ENCODE peak calls at places on chromosomes 16 and 17, in five cellular contexts. U is smooth muscle cell of the brain vasculature, V is NCI-H1436, P is COLO829, L is stomach. O is an unnamed sample.

GRCh38 chr17:15398291-15398690 is 56.9 kb upstream of the TEKT3 start:
- DNase-seq in V (no peak), P (peak; percentile 56), U (no peak), L (no peak), O (no peak)

GRCh38 chr16:52528393-52529080 is 18.4 kb downstream of the TOX3 start:
- DNase-seq in V (no peak), P (no peak), U (no peak), L (peak; percentile 86), O (no peak)

GRCh38 chr17:68089881-68090280 is 54.3 kb downstream of the KPNA2 start:
- DNase-seq in L (peak; percentile 64), P (peak; percentile 21), U (no peak), V (no peak), O (no peak)

GRCh38 chr17:3167574-3167973 is 29.7 kb upstream of the OR1A2 start:
- DNase-seq in U (no peak), L (no peak), V (no peak), P (no peak), O (no peak)

GRCh38 chr16:58125781-58126335 is 3.3 kb downstream of the CFAP20 start:
- DNase-seq in L (no peak), V (no peak), P (no peak), U (no peak), O (no peak)

GRCh38 chr17:50620848-50621247 is 13.8 kb upstream of the ABCC3 start:
- DNase-seq in U (no peak), P (no peak), V (no peak), L (no peak), O (no peak)

GRCh38 chr16:81639931-81640680 is 139.0 kb upstream of the PLCG2 start:
- DNase-seq in V (no peak), U (no peak), P (no peak), L (no peak), O (no peak)

GRCh38 chr16:84851192-84852127 is 31.7 kb downstream of the CRISPLD2 start:
- DNase-seq in V (no peak), U (no peak), L (peak; percentile 37), P (no peak), O (no peak)

GRCh38 chr16:4373909-4374742 is 2.5 kb downstream of the VASN start:
- DNase-seq in L (peak; percentile 83), V (no peak), U (no peak), P (peak; percentile 29), O (no peak)

GRCh38 chr16:48366165-48367093 is 18.8 kb downstream of the SIAH1 start:
- DNase-seq in U (no peak), P (no peak), V (peak; percentile 51), L (peak; percentile 53), O (peak; percentile 9)

GRCh38 chr17:43707184-43707583 is 45.5 kb upstream of the MEOX1 start:
- DNase-seq in L (no peak), U (no peak), P (no peak), V (no peak), O (no peak)

GRCh38 chr17:75518201-75518600 is 1.9 kb downstream of the TSEN54 start:
- DNase-seq in L (no peak), P (no peak), V (no peak), U (no peak), O (no peak)

GRCh38 chr17:75352079-75352569 is 53.4 kb downstream of the GRB2 start:
- DNase-seq in P (no peak), U (no peak), V (no peak), L (peak; percentile 52), O (no peak)

GRCh38 chr16:24853830-24854229 is 8.1 kb downstream of the SLC5A11 start:
- DNase-seq in U (no peak), P (no peak), V (no peak), L (no peak), O (no peak)

GRCh38 chr17:77323413-77324171 is 182.8 kb downstream of the SEC14L1 start:
- DNase-seq in U (no peak), L (peak; percentile 38), V (no peak), P (no peak), O (no peak)

GRCh38 chr17:77045441-77046041 is 95.2 kb upstream of the SEC14L1 start:
- DNase-seq in U (no peak), V (no peak), P (no peak), L (no peak), O (no peak)

GRCh38 chr16:72875291-72876036 is 172.5 kb downstream of the ZFHX3 start:
- DNase-seq in L (no peak), U (no peak), P (no peak), V (no peak), O (no peak)

GRCh38 chr17:4515501-4515900 is 16.8 kb downstream of the SPNS2 start:
- DNase-seq in U (no peak), V (no peak), L (peak; percentile 94), P (no peak), O (no peak)

GRCh38 chr17:2563543-2563942 is 29.9 kb upstream of the PAFAH1B1 start:
- DNase-seq in L (no peak), V (no peak), U (no peak), P (no peak), O (no peak)

GRCh38 chr17:50060951-50061712 is 5.2 kb downstream of the ITGA3 start:
- DNase-seq in P (no peak), L (peak; percentile 76), V (no peak), U (no peak), O (no peak)

GRCh38 chr16:23524886-23525285 is 14.6 kb upstream of the GGA2 start:
- DNase-seq in P (no peak), L (no peak), V (no peak), U (no peak), O (no peak)

GRCh38 chr16:77330332-77331043 is 104.3 kb downstream of the ADAMTS18 start:
- DNase-seq in L (no peak), V (no peak), P (no peak), U (no peak), O (no peak)